ENCODE peak calls at places on chromosomes 1 and 21, in six cellular contexts. One of them, this sample, is unnamed.

GRCh38 chr1:163195728-163196448 is 6.8 kb downstream of the RGS5 start:
- DNase-seq in RWPE2: no peak
- DNase-seq in tibial artery: no peak
- DNase-seq in lung: no peak
- DNase-seq in heart right ventricle: no peak
- DNase-seq in GM23338: no peak
- DNase-seq in this sample: no peak

GRCh38 chr1:48089356-48089891 is 92.2 kb upstream of the TRABD2B start:
- DNase-seq in heart right ventricle: no peak
- DNase-seq in lung: no peak
- DNase-seq in RWPE2: no peak
- DNase-seq in GM23338: no peak
- DNase-seq in tibial artery: no peak
- DNase-seq in this sample: peak; percentile 29

GRCh38 chr1:92493139-92493538 is 6.4 kb upstream of the GFI1 start:
- DNase-seq in tibial artery: no peak
- DNase-seq in RWPE2: no peak
- DNase-seq in heart right ventricle: no peak
- DNase-seq in lung: no peak
- DNase-seq in GM23338: no peak
- DNase-seq in this sample: no peak

GRCh38 chr1:172895050-172895460 is 155.7 kb downstream of the TNFSF18 start:
- DNase-seq in tibial artery: no peak
- DNase-seq in RWPE2: no peak
- DNase-seq in heart right ventricle: no peak
- DNase-seq in GM23338: peak; percentile 14
- DNase-seq in lung: no peak
- DNase-seq in this sample: no peak

GRCh38 chr1:201954263-201955008 is 867 bp upstream of the TIMM17A start:
- DNase-seq in GM23338: no peak
- DNase-seq in tibial artery: no peak
- DNase-seq in lung: no peak
- DNase-seq in heart right ventricle: no peak
- DNase-seq in RWPE2: no peak
- DNase-seq in this sample: no peak

GRCh38 chr1:200739499-200740290 is 1.0 kb downstream of the CAMSAP2 start:
- DNase-seq in heart right ventricle: peak; percentile 82
- DNase-seq in tibial artery: peak; percentile 39
- DNase-seq in GM23338: peak; percentile 15
- DNase-seq in RWPE2: no peak
- DNase-seq in lung: peak; percentile 48
- DNase-seq in this sample: peak; percentile 47

GRCh38 chr21:39077816-39078215 is 105.4 kb downstream of the PSMG1 start:
- DNase-seq in RWPE2: no peak
- DNase-seq in tibial artery: no peak
- DNase-seq in GM23338: no peak
- DNase-seq in heart right ventricle: no peak
- DNase-seq in lung: no peak
- DNase-seq in this sample: no peak

GRCh38 chr1:109895720-109896504 is 14.7 kb upstream of the CSF1 start:
- DNase-seq in tibial artery: peak; percentile 38
- DNase-seq in heart right ventricle: peak; percentile 63
- DNase-seq in lung: peak; percentile 58
- DNase-seq in GM23338: no peak
- DNase-seq in RWPE2: no peak
- DNase-seq in this sample: no peak

GRCh38 chr1:162206749-162207635 is 137.5 kb downstream of the NOS1AP start:
- DNase-seq in GM23338: peak; percentile 39
- DNase-seq in RWPE2: no peak
- DNase-seq in lung: peak; percentile 72
- DNase-seq in tibial artery: no peak
- DNase-seq in heart right ventricle: no peak
- DNase-seq in this sample: peak; percentile 14

GRCh38 chr1:152436593-152437338 is 22.7 kb upstream of the CRNN start:
- DNase-seq in heart right ventricle: no peak
- DNase-seq in lung: no peak
- DNase-seq in GM23338: no peak
- DNase-seq in tibial artery: no peak
- DNase-seq in RWPE2: no peak
- DNase-seq in this sample: no peak

GRCh38 chr1:79617777-79618176 is 611.2 kb upstream of the ADGRL4 start:
- DNase-seq in RWPE2: no peak
- DNase-seq in GM23338: peak; percentile 31
- DNase-seq in tibial artery: no peak
- DNase-seq in heart right ventricle: no peak
- DNase-seq in lung: no peak
- DNase-seq in this sample: no peak

GRCh38 chr1:53090227-53091147 is 28.5 kb downstream of the PODN start:
- DNase-seq in heart right ventricle: peak; percentile 60
- DNase-seq in tibial artery: no peak
- DNase-seq in lung: no peak
- DNase-seq in RWPE2: no peak
- DNase-seq in GM23338: no peak
- DNase-seq in this sample: no peak

GRCh38 chr1:38077523-38078147 is 31.0 kb upstream of the POU3F1 start:
- DNase-seq in RWPE2: no peak
- DNase-seq in heart right ventricle: no peak
- DNase-seq in GM23338: no peak
- DNase-seq in tibial artery: no peak
- DNase-seq in lung: no peak
- DNase-seq in this sample: no peak

GRCh38 chr1:109243221-109243620 is 6.1 kb upstream of the CELSR2 start:
- DNase-seq in lung: no peak
- DNase-seq in GM23338: no peak
- DNase-seq in heart right ventricle: no peak
- DNase-seq in tibial artery: no peak
- DNase-seq in RWPE2: no peak
- DNase-seq in this sample: peak; percentile 25

GRCh38 chr1:87506147-87506546 is 177.5 kb downstream of the LMO4 start:
- DNase-seq in GM23338: no peak
- DNase-seq in lung: no peak
- DNase-seq in RWPE2: no peak
- DNase-seq in heart right ventricle: no peak
- DNase-seq in tibial artery: no peak
- DNase-seq in this sample: no peak

GRCh38 chr1:224223819-224224714 is 41.0 kb downstream of the DEGS1 start:
- DNase-seq in lung: no peak
- DNase-seq in GM23338: peak; percentile 46
- DNase-seq in tibial artery: no peak
- DNase-seq in heart right ventricle: no peak
- DNase-seq in RWPE2: no peak
- DNase-seq in this sample: peak; percentile 57

GRCh38 chr1:114111731-114112661 is 41.7 kb downstream of the SYT6 start:
- DNase-seq in tibial artery: no peak
- DNase-seq in GM23338: no peak
- DNase-seq in RWPE2: no peak
- DNase-seq in lung: no peak
- DNase-seq in heart right ventricle: no peak
- DNase-seq in this sample: no peak

GRCh38 chr1:226199971-226200370 is 13.4 kb upstream of the ACBD3 start:
- DNase-seq in GM23338: no peak
- DNase-seq in tibial artery: no peak
- DNase-seq in heart right ventricle: no peak
- DNase-seq in lung: no peak
- DNase-seq in RWPE2: no peak
- DNase-seq in this sample: no peak
- H3K4me3 ChIP-seq in GM23338: no peak overlapping the region
- H3K4me3 ChIP-seq in tibial artery: no peak overlapping the region
- H3K4me3 ChIP-seq in heart right ventricle: no peak overlapping the region
- H3K4me3 ChIP-seq in lung: no peak overlapping the region
- H3K4me3 ChIP-seq in RWPE2: no peak overlapping the region
- H3K4me3 ChIP-seq in this sample: no peak overlapping the region

DNA sequence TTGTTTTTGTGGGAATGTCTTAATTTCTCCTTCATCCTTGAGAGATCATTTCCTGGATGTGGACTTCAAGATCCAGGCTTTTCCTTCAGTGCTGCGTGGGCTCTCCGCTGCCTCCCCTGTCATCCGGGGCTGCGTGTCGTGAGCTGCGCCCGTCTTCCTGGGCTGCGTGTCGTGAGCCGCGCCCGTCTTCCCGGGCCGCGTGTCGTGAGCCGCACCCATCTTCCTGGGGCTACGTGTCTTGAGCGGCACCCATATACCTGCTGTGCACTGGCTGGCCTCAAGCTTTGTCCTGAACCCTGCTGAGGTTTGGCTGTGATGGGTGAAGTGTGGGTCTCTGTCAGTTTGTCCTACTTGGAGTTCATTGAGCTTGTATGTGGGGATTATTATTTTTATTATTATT is 55.1 kb downstream of the PCNT start:
- DNase-seq in tibial artery: no peak
- DNase-seq in lung: no peak
- DNase-seq in RWPE2: no peak
- DNase-seq in GM23338: no peak
- DNase-seq in heart right ventricle: no peak
- DNase-seq in this sample: no peak
- H3K36me3 ChIP-seq in tibial artery: peaks cover 12% of the 10 kb centered on the region
- H3K36me3 ChIP-seq in lung: peaks cover 18% of the 10 kb centered on the region
- H3K36me3 ChIP-seq in RWPE2: peaks cover 6% of the 10 kb centered on the region
- H3K36me3 ChIP-seq in GM23338: no peaks in the 10 kb centered on the region
- H3K36me3 ChIP-seq in heart right ventricle: no peaks in the 10 kb centered on the region
- H3K36me3 ChIP-seq in this sample: no peaks in the 10 kb centered on the region

GRCh38 chr1:37031871-37032270 is 2.4 kb downstream of the GRIK3 start:
- DNase-seq in RWPE2: no peak
- DNase-seq in lung: no peak
- DNase-seq in GM23338: no peak
- DNase-seq in heart right ventricle: no peak
- DNase-seq in tibial artery: no peak
- DNase-seq in this sample: peak; percentile 40

GRCh38 chr1:37033355-37034291 is 692 bp downstream of the GRIK3 start:
- DNase-seq in GM23338: no peak
- DNase-seq in heart right ventricle: no peak
- DNase-seq in RWPE2: no peak
- DNase-seq in lung: no peak
- DNase-seq in tibial artery: no peak
- DNase-seq in this sample: peak; percentile 74

GRCh38 chr1:37034301-37035013 is at the start of gene GRIK3:
- DNase-seq in RWPE2: no peak
- DNase-seq in tibial artery: no peak
- DNase-seq in heart right ventricle: no peak
- DNase-seq in GM23338: peak; percentile 79
- DNase-seq in lung: no peak
- DNase-seq in this sample: peak; percentile 87

GRCh38 chr1:37031419-37031818 is 2.9 kb downstream of the GRIK3 start:
- DNase-seq in RWPE2: no peak
- DNase-seq in tibial artery: no peak
- DNase-seq in GM23338: no peak
- DNase-seq in heart right ventricle: no peak
- DNase-seq in lung: no peak
- DNase-seq in this sample: no peak

DNA sequence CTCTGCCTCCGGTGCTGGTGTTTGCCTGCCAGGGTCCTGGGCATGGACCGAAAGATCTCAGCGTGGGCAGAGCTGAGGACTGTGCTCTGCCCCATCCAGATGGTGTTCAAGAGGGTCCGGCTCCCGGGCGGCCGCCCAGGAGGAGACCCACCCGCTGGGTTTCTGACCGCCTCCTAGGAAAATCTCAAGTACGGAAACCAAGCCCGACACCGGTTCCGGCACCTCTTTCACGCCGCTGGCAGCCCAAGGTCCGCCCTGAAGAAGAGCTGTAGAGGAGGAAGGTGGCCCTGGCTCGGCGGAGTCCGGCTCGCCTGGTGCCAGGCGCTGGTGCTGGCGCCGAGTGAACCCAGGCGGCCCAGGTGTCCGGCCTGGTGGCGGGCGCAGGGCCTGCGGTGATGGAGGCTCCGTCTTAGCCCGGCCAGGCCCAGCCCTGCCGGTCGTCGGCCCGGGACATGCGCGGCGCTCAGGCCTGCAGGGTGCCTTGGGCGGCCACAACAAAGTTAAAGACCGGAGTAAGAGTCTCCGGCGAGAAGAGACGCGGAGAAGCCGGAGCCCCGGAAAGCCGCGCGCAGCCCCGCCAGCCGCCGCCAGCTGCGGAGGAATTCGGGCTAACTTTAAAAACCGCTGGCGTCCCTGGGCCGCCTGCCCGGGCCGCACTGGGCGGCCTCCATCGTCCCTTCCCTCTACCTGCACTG is 1.5 kb downstream of the GRIK3 start:
- DNase-seq in GM23338: peak; percentile 75
- DNase-seq in tibial artery: no peak
- DNase-seq in RWPE2: no peak
- DNase-seq in heart right ventricle: no peak
- DNase-seq in lung: no peak
- DNase-seq in this sample: peak; percentile 86
- H3K4me3 ChIP-seq in GM23338: peak overlapping the region; percentile 63
- H3K4me3 ChIP-seq in tibial artery: no peak overlapping the region
- H3K4me3 ChIP-seq in RWPE2: no peak overlapping the region
- H3K4me3 ChIP-seq in heart right ventricle: no peak overlapping the region
- H3K4me3 ChIP-seq in lung: no peak overlapping the region
- H3K4me3 ChIP-seq in this sample: peak overlapping the region; percentile 50

DNA sequence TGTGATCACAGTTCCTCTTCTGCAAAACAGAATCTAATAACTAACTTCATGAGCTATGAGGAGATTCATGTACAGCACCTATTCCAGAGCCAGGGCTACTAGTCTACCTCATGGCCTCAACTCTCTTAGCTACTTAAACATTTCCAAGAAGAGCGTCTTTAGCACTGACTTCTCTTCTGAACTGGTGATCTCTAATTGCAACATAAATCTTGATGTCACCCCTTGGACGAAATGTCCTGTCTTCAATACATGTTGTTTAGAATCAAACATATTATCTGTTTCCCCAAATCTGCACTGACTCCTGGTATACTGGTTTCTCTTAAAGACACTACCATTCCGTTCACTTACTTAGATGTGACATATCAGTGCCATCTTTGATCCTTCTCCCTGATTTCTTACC is 88.2 kb downstream of the GRIK1 start:
- DNase-seq in tibial artery: no peak
- DNase-seq in heart right ventricle: no peak
- DNase-seq in RWPE2: no peak
- DNase-seq in lung: no peak
- DNase-seq in GM23338: no peak
- DNase-seq in this sample: no peak
- H3K36me3 ChIP-seq in tibial artery: no peaks in the 10 kb centered on the region
- H3K36me3 ChIP-seq in heart right ventricle: no peaks in the 10 kb centered on the region
- H3K36me3 ChIP-seq in RWPE2: no peaks in the 10 kb centered on the region
- H3K36me3 ChIP-seq in lung: no peaks in the 10 kb centered on the region
- H3K36me3 ChIP-seq in GM23338: no peaks in the 10 kb centered on the region
- H3K36me3 ChIP-seq in this sample: no peaks in the 10 kb centered on the region

DNA sequence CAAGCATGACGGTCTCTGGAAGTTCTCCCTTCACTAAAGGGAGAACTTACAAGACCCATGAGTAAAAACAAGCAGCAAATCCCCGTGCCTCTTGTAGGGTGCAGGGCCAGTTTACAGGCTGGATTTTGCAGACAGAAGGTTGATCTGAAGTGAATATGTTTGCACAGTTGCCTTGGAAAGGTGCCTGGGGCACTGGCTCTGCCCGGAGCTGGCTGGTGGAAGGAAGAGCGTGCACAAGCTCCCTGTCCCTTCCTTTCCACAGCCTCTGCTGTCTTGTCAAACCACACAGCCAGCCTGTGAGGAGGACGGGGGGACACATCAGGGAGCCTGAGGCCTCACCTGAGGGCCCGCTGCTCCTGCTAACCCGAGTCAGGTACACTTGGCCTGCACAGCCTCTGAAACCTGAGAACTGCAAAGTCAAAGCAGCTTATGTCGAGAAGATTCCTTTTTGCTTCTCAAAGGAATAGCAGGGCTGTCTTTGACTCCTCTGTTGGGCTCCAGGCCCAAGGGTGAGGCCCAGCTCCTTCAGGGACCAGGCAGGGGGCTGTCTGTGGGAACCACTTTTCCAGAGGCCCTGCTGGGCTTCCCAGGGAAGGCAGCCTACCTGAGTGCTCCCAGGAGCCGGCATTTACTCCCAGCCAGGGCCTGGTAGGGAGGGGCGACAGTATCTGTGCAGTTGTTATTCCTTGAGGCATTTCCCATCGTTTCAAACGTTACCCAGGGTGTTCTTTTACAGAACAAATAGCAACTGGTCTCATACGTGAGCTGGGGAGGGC is 251.5 kb downstream of the SIPA1L2 start:
- DNase-seq in heart right ventricle: peak; percentile 28
- DNase-seq in tibial artery: no peak
- DNase-seq in lung: no peak
- DNase-seq in GM23338: no peak
- DNase-seq in RWPE2: no peak
- DNase-seq in this sample: no peak
- H3K4me3 ChIP-seq in heart right ventricle: no peak overlapping the region
- H3K4me3 ChIP-seq in tibial artery: no peak overlapping the region
- H3K4me3 ChIP-seq in lung: no peak overlapping the region
- H3K4me3 ChIP-seq in GM23338: no peak overlapping the region
- H3K4me3 ChIP-seq in RWPE2: no peak overlapping the region
- H3K4me3 ChIP-seq in this sample: no peak overlapping the region

This sample was measured in H7.